ENCODE peak calls at places on chromosomes 13 and 19, in five cellular contexts. V is gastrocnemius medialis, W is heart left ventricle, G is breast epithelium, O is PC-3. Q is an unnamed sample.

GRCh38 chr13:28558126-28558525 is 63.2 kb upstream of the FLT1 start:
- DNase-seq in W (no peak), V (no peak), G (no peak), O (no peak), Q (peak; percentile 86)

GRCh38 chr13:98959775-98960325 is 18.0 kb downstream of the DOCK9 start:
- DNase-seq in O (no peak), W (no peak), G (no peak), V (no peak), Q (no peak)

GRCh38 chr13:100818706-100819105 is 144.1 kb upstream of the TMTC4 start:
- DNase-seq in O (no peak), W (no peak), G (peak; percentile 47), V (no peak), Q (no peak)

GRCh38 chr19:47111081-47111589 is 2.4 kb downstream of the ZC3H4 start:
- DNase-seq in V (no peak), O (no peak), G (no peak), W (no peak), Q (no peak)

GRCh38 chr13:30600470-30600869 is 17.2 kb upstream of the USPL1 start:
- DNase-seq in G (no peak), O (no peak), W (no peak), V (no peak), Q (no peak)

GRCh38 chr13:27360562-27360961 is 63.9 kb upstream of the GTF3A start:
- DNase-seq in V (no peak), W (no peak), O (peak; percentile 84), G (no peak), Q (no peak)

GRCh38 chr19:4645718-4646117 is 6.4 kb downstream of the TNFAIP8L1 start:
- DNase-seq in O (no peak), W (no peak), G (no peak), V (no peak), Q (no peak)

GRCh38 chr13:65416784-65417183 is 1813.4 kb downstream of the PCDH9 start:
- DNase-seq in G (no peak), O (no peak), W (no peak), V (no peak), Q (no peak)

GRCh38 chr19:3667037-3667638 is 33.1 kb downstream of the PIP5K1C start:
- DNase-seq in V (no peak), W (no peak), G (no peak), O (no peak), Q (no peak)

GRCh38 chr13:31167490-31167889 is 5.8 kb upstream of the HSPH1 start:
- DNase-seq in W (no peak), O (peak; percentile 33), V (no peak), G (no peak), Q (no peak)

GRCh38 chr13:47413112-47413511 is 516.3 kb upstream of the HTR2A start:
- DNase-seq in W (no peak), V (no peak), O (no peak), G (no peak), Q (no peak)

GRCh38 chr19:49861541-49862410 is 5.6 kb downstream of the PNKP start:
- DNase-seq in W (no peak), O (no peak), V (no peak), G (no peak), Q (no peak)

GRCh38 chr13:20974981-20975585 is 72.5 kb upstream of the XPO4 start:
- DNase-seq in W (no peak), G (no peak), V (no peak), O (no peak), Q (no peak)

GRCh38 chr13:114015111-114015551 is 41.3 kb upstream of the C13orf46 start:
- DNase-seq in O (no peak), V (no peak), G (no peak), W (no peak), Q (no peak)

GRCh38 chr13:25046985-25047660 is 48.8 kb upstream of the PABPC3 start:
- DNase-seq in G (no peak), V (no peak), W (no peak), O (no peak), Q (no peak)

GRCh38 chr13:96032717-96033116 is 20.5 kb downstream of the UGGT2 start:
- DNase-seq in O (no peak), G (no peak), V (no peak), W (no peak), Q (no peak)

DNA sequence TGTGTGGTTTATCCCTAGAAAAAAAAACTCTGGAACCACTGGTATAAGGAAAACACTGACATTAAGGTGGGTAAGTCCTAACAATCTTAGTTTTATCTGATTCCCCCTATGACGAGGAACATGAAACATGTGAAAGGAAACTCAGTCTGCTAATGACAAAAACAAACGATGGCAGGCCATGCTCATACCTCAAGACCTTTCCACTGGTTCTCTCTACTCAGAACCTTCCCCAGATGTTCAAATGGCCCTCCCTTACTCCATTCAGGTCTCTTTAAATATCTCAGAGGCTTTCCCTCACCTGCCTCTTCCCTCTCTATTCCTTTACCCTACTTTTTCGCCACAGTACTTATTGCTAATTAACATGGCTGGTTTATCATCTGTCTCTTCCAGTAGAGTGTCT is 1.6 kb downstream of the TUBGCP3 start:
- DNase-seq in V (no peak), O (no peak), W (no peak), G (no peak), Q (no peak)
- H3K4me3 ChIP-seq in V (no peak overlapping the region), O (peak overlapping the region; percentile 91), W (no peak overlapping the region), G (peak overlapping the region; percentile 94), Q (no peak overlapping the region)

GRCh38 chr19:44954649-44955499 is at the start of gene CLPTM1:
- DNase-seq in G (peak; percentile 96), W (peak; percentile 98), V (peak; percentile 96), O (peak; percentile 90), Q (peak; percentile 87)
- H3K4me3 ChIP-seq in G (peak within 1 kb of the TSS; percentile 97), W (peak within 1 kb of the TSS; percentile 100), V (peak within 1 kb of the TSS; percentile 97), O (peak within 1 kb of the TSS; percentile 95), Q (peak within 1 kb of the TSS; percentile 98)

GRCh38 chr19:19337120-19337519 is 16.5 kb downstream of the MAU2 start:
- DNase-seq in W (no peak), O (no peak), V (no peak), G (no peak), Q (no peak)
- H3K4me3 ChIP-seq in W (no peak overlapping the region), O (no peak overlapping the region), V (no peak overlapping the region), G (no peak overlapping the region), Q (no peak overlapping the region)

GRCh38 chr13:19664481-19665230 is 31.2 kb downstream of the MPHOSPH8 start:
- DNase-seq in G (no peak), O (no peak), V (no peak), W (no peak), Q (no peak)
- H3K4me3 ChIP-seq in G (no peak overlapping the region), O (no peak overlapping the region), V (no peak overlapping the region), W (no peak overlapping the region), Q (no peak overlapping the region)